ENCODE peak calls at places on chromosome 10, in nine cellular contexts. One of them, this sample, is unnamed.

GRCh38 chr10:49518982-49519578 is 19.8 kb downstream of the ERCC6 start:
- DNase-seq in heart right ventricle: no peak
- DNase-seq in iPS-NIHi11: peak
- DNase-seq in aorta: no peak
- DNase-seq in lower lobe of right lung: no peak
- DNase-seq in activated naive CD4-positive, alpha-beta T cell treated with Interleukin-2 at 50 U/mL for 16 hours: no peak
- DNase-seq in CD4-positive, alpha-beta memory T cell: peak
- DNase-seq in HCT116: peak
- DNase-seq in CD8-positive, alpha-beta memory T cell: peak
- DNase-seq in this sample: peak

GRCh38 chr10:71529203-71529537 is 132.4 kb downstream of the CDH23 start:
- DNase-seq in heart right ventricle: no peak
- DNase-seq in iPS-NIHi11: no peak
- DNase-seq in aorta: no peak
- DNase-seq in lower lobe of right lung: no peak
- DNase-seq in activated naive CD4-positive, alpha-beta T cell treated with Interleukin-2 at 50 U/mL for 16 hours: no peak
- DNase-seq in CD4-positive, alpha-beta memory T cell: no peak
- DNase-seq in HCT116: no peak
- DNase-seq in CD8-positive, alpha-beta memory T cell: no peak
- DNase-seq in this sample: no peak

GRCh38 chr10:111128331-111129167 is 51.7 kb downstream of the ADRA2A start:
- DNase-seq in heart right ventricle: no peak
- DNase-seq in iPS-NIHi11: peak
- DNase-seq in aorta: no peak
- DNase-seq in lower lobe of right lung: no peak
- DNase-seq in activated naive CD4-positive, alpha-beta T cell treated with Interleukin-2 at 50 U/mL for 16 hours: no peak
- DNase-seq in CD4-positive, alpha-beta memory T cell: no peak
- DNase-seq in HCT116: peak
- DNase-seq in CD8-positive, alpha-beta memory T cell: no peak
- DNase-seq in this sample: peak

GRCh38 chr10:30456262-30456661 is 22.3 kb downstream of the MAP3K8 start:
- DNase-seq in heart right ventricle: no peak
- DNase-seq in iPS-NIHi11: no peak
- DNase-seq in aorta: no peak
- DNase-seq in lower lobe of right lung: no peak
- DNase-seq in activated naive CD4-positive, alpha-beta T cell treated with Interleukin-2 at 50 U/mL for 16 hours: peak
- DNase-seq in CD4-positive, alpha-beta memory T cell: peak
- DNase-seq in HCT116: no peak
- DNase-seq in CD8-positive, alpha-beta memory T cell: peak
- DNase-seq in this sample: no peak

GRCh38 chr10:61733358-61733940 is 70.7 kb downstream of the CABCOCO1 start:
- DNase-seq in heart right ventricle: no peak
- DNase-seq in iPS-NIHi11: peak
- DNase-seq in aorta: no peak
- DNase-seq in lower lobe of right lung: no peak
- DNase-seq in activated naive CD4-positive, alpha-beta T cell treated with Interleukin-2 at 50 U/mL for 16 hours: peak
- DNase-seq in CD4-positive, alpha-beta memory T cell: peak
- DNase-seq in HCT116: peak
- DNase-seq in CD8-positive, alpha-beta memory T cell: no peak
- DNase-seq in this sample: peak

GRCh38 chr10:125343118-125343752 is 182.9 kb upstream of the CTBP2 start:
- DNase-seq in heart right ventricle: no peak
- DNase-seq in iPS-NIHi11: peak
- DNase-seq in aorta: no peak
- DNase-seq in lower lobe of right lung: no peak
- DNase-seq in activated naive CD4-positive, alpha-beta T cell treated with Interleukin-2 at 50 U/mL for 16 hours: no peak
- DNase-seq in CD4-positive, alpha-beta memory T cell: no peak
- DNase-seq in HCT116: peak
- DNase-seq in CD8-positive, alpha-beta memory T cell: no peak
- DNase-seq in this sample: peak

GRCh38 chr10:125120046-125120710 is 40.2 kb downstream of the CTBP2 start:
- DNase-seq in heart right ventricle: no peak
- DNase-seq in iPS-NIHi11: no peak
- DNase-seq in aorta: peak
- DNase-seq in lower lobe of right lung: no peak
- DNase-seq in activated naive CD4-positive, alpha-beta T cell treated with Interleukin-2 at 50 U/mL for 16 hours: no peak
- DNase-seq in CD4-positive, alpha-beta memory T cell: no peak
- DNase-seq in HCT116: no peak
- DNase-seq in CD8-positive, alpha-beta memory T cell: no peak
- DNase-seq in this sample: no peak

GRCh38 chr10:113399051-113399450 is 153.8 kb upstream of the HABP2 start:
- DNase-seq in heart right ventricle: no peak
- DNase-seq in iPS-NIHi11: no peak
- DNase-seq in aorta: no peak
- DNase-seq in lower lobe of right lung: no peak
- DNase-seq in activated naive CD4-positive, alpha-beta T cell treated with Interleukin-2 at 50 U/mL for 16 hours: no peak
- DNase-seq in CD4-positive, alpha-beta memory T cell: no peak
- DNase-seq in HCT116: no peak
- DNase-seq in CD8-positive, alpha-beta memory T cell: no peak
- DNase-seq in this sample: no peak

GRCh38 chr10:49691588-49691987 is 12.1 kb downstream of the C10orf53 start:
- DNase-seq in heart right ventricle: no peak
- DNase-seq in iPS-NIHi11: no peak
- DNase-seq in aorta: no peak
- DNase-seq in lower lobe of right lung: no peak
- DNase-seq in activated naive CD4-positive, alpha-beta T cell treated with Interleukin-2 at 50 U/mL for 16 hours: no peak
- DNase-seq in CD4-positive, alpha-beta memory T cell: no peak
- DNase-seq in HCT116: no peak
- DNase-seq in CD8-positive, alpha-beta memory T cell: no peak
- DNase-seq in this sample: no peak

GRCh38 chr10:70145666-70146488 is 623 bp downstream of the TYSND1 start:
- DNase-seq in heart right ventricle: peak
- DNase-seq in iPS-NIHi11: peak
- DNase-seq in aorta: peak
- DNase-seq in lower lobe of right lung: peak
- DNase-seq in activated naive CD4-positive, alpha-beta T cell treated with Interleukin-2 at 50 U/mL for 16 hours: peak
- DNase-seq in CD4-positive, alpha-beta memory T cell: peak
- DNase-seq in HCT116: no peak
- DNase-seq in CD8-positive, alpha-beta memory T cell: peak
- DNase-seq in this sample: peak

GRCh38 chr10:70683601-70684329 is 11.5 kb downstream of the ADAMTS14 start:
- DNase-seq in heart right ventricle: no peak
- DNase-seq in iPS-NIHi11: no peak
- DNase-seq in aorta: no peak
- DNase-seq in lower lobe of right lung: no peak
- DNase-seq in activated naive CD4-positive, alpha-beta T cell treated with Interleukin-2 at 50 U/mL for 16 hours: no peak
- DNase-seq in CD4-positive, alpha-beta memory T cell: no peak
- DNase-seq in HCT116: no peak
- DNase-seq in CD8-positive, alpha-beta memory T cell: no peak
- DNase-seq in this sample: no peak

GRCh38 chr10:116565533-116565932 is 19.8 kb downstream of the PNLIP start:
- DNase-seq in heart right ventricle: no peak
- DNase-seq in iPS-NIHi11: no peak
- DNase-seq in aorta: no peak
- DNase-seq in lower lobe of right lung: no peak
- DNase-seq in activated naive CD4-positive, alpha-beta T cell treated with Interleukin-2 at 50 U/mL for 16 hours: no peak
- DNase-seq in CD4-positive, alpha-beta memory T cell: no peak
- DNase-seq in HCT116: no peak
- DNase-seq in CD8-positive, alpha-beta memory T cell: no peak
- DNase-seq in this sample: no peak

GRCh38 chr10:76382381-76382851 is 951.0 kb downstream of the LRMDA start:
- DNase-seq in heart right ventricle: no peak
- DNase-seq in iPS-NIHi11: no peak
- DNase-seq in aorta: no peak
- DNase-seq in lower lobe of right lung: no peak
- DNase-seq in activated naive CD4-positive, alpha-beta T cell treated with Interleukin-2 at 50 U/mL for 16 hours: no peak
- DNase-seq in CD4-positive, alpha-beta memory T cell: no peak
- DNase-seq in HCT116: no peak
- DNase-seq in CD8-positive, alpha-beta memory T cell: no peak
- DNase-seq in this sample: no peak

GRCh38 chr10:72545511-72545910 is 80.4 kb downstream of the MICU1 start:
- DNase-seq in heart right ventricle: no peak
- DNase-seq in iPS-NIHi11: no peak
- DNase-seq in aorta: no peak
- DNase-seq in lower lobe of right lung: no peak
- DNase-seq in activated naive CD4-positive, alpha-beta T cell treated with Interleukin-2 at 50 U/mL for 16 hours: no peak
- DNase-seq in CD4-positive, alpha-beta memory T cell: no peak
- DNase-seq in HCT116: no peak
- DNase-seq in CD8-positive, alpha-beta memory T cell: no peak
- DNase-seq in this sample: no peak

GRCh38 chr10:36254191-36254590 is 612.1 kb upstream of the FZD8 start:
- DNase-seq in heart right ventricle: peak
- DNase-seq in iPS-NIHi11: no peak
- DNase-seq in aorta: peak
- DNase-seq in lower lobe of right lung: peak
- DNase-seq in activated naive CD4-positive, alpha-beta T cell treated with Interleukin-2 at 50 U/mL for 16 hours: no peak
- DNase-seq in CD4-positive, alpha-beta memory T cell: no peak
- DNase-seq in HCT116: no peak
- DNase-seq in CD8-positive, alpha-beta memory T cell: no peak
- DNase-seq in this sample: no peak

GRCh38 chr10:6647811-6648526 is 67.9 kb upstream of the PRKCQ start:
- DNase-seq in heart right ventricle: no peak
- DNase-seq in iPS-NIHi11: peak
- DNase-seq in aorta: no peak
- DNase-seq in lower lobe of right lung: peak
- DNase-seq in activated naive CD4-positive, alpha-beta T cell treated with Interleukin-2 at 50 U/mL for 16 hours: peak
- DNase-seq in CD4-positive, alpha-beta memory T cell: peak
- DNase-seq in HCT116: peak
- DNase-seq in CD8-positive, alpha-beta memory T cell: peak
- DNase-seq in this sample: peak

GRCh38 chr10:71241114-71241898 is 28.9 kb downstream of the UNC5B start:
- DNase-seq in heart right ventricle: peak
- DNase-seq in iPS-NIHi11: no peak
- DNase-seq in aorta: no peak
- DNase-seq in lower lobe of right lung: no peak
- DNase-seq in activated naive CD4-positive, alpha-beta T cell treated with Interleukin-2 at 50 U/mL for 16 hours: no peak
- DNase-seq in CD4-positive, alpha-beta memory T cell: no peak
- DNase-seq in HCT116: no peak
- DNase-seq in CD8-positive, alpha-beta memory T cell: no peak
- DNase-seq in this sample: no peak

GRCh38 chr10:72087392-72087968 is 871 bp downstream of the SPOCK2 start:
- DNase-seq in heart right ventricle: no peak
- DNase-seq in iPS-NIHi11: peak
- DNase-seq in aorta: no peak
- DNase-seq in lower lobe of right lung: no peak
- DNase-seq in activated naive CD4-positive, alpha-beta T cell treated with Interleukin-2 at 50 U/mL for 16 hours: peak
- DNase-seq in CD4-positive, alpha-beta memory T cell: peak
- DNase-seq in HCT116: no peak
- DNase-seq in CD8-positive, alpha-beta memory T cell: peak
- DNase-seq in this sample: peak

GRCh38 chr10:3951993-3952392 is 167.0 kb upstream of the KLF6 start:
- DNase-seq in heart right ventricle: peak
- DNase-seq in iPS-NIHi11: no peak
- DNase-seq in aorta: peak
- DNase-seq in lower lobe of right lung: no peak
- DNase-seq in activated naive CD4-positive, alpha-beta T cell treated with Interleukin-2 at 50 U/mL for 16 hours: no peak
- DNase-seq in CD4-positive, alpha-beta memory T cell: no peak
- DNase-seq in HCT116: no peak
- DNase-seq in CD8-positive, alpha-beta memory T cell: no peak
- DNase-seq in this sample: no peak

GRCh38 chr10:32650246-32650655 is 204.3 kb downstream of the CCDC7 start:
- DNase-seq in heart right ventricle: no peak
- DNase-seq in iPS-NIHi11: no peak
- DNase-seq in aorta: no peak
- DNase-seq in lower lobe of right lung: no peak
- DNase-seq in activated naive CD4-positive, alpha-beta T cell treated with Interleukin-2 at 50 U/mL for 16 hours: no peak
- DNase-seq in CD4-positive, alpha-beta memory T cell: peak
- DNase-seq in HCT116: no peak
- DNase-seq in CD8-positive, alpha-beta memory T cell: peak
- DNase-seq in this sample: no peak

GRCh38 chr10:71725998-71726672 is 6.6 kb upstream of the C10orf105 start:
- DNase-seq in heart right ventricle: no peak
- DNase-seq in iPS-NIHi11: peak
- DNase-seq in aorta: no peak
- DNase-seq in lower lobe of right lung: no peak
- DNase-seq in activated naive CD4-positive, alpha-beta T cell treated with Interleukin-2 at 50 U/mL for 16 hours: peak
- DNase-seq in CD4-positive, alpha-beta memory T cell: peak
- DNase-seq in HCT116: no peak
- DNase-seq in CD8-positive, alpha-beta memory T cell: peak
- DNase-seq in this sample: peak

GRCh38 chr10:80281784-80282505 is 7.5 kb downstream of the MAT1A start:
- DNase-seq in heart right ventricle: no peak
- DNase-seq in iPS-NIHi11: no peak
- DNase-seq in aorta: no peak
- DNase-seq in lower lobe of right lung: no peak
- DNase-seq in activated naive CD4-positive, alpha-beta T cell treated with Interleukin-2 at 50 U/mL for 16 hours: no peak
- DNase-seq in CD4-positive, alpha-beta memory T cell: no peak
- DNase-seq in HCT116: no peak
- DNase-seq in CD8-positive, alpha-beta memory T cell: no peak
- DNase-seq in this sample: no peak

GRCh38 chr10:81093056-81093455 is 555.4 kb downstream of the SH2D4B start:
- DNase-seq in heart right ventricle: no peak
- DNase-seq in iPS-NIHi11: no peak
- DNase-seq in aorta: no peak
- DNase-seq in lower lobe of right lung: no peak
- DNase-seq in activated naive CD4-positive, alpha-beta T cell treated with Interleukin-2 at 50 U/mL for 16 hours: no peak
- DNase-seq in CD4-positive, alpha-beta memory T cell: no peak
- DNase-seq in HCT116: no peak
- DNase-seq in CD8-positive, alpha-beta memory T cell: no peak
- DNase-seq in this sample: no peak

GRCh38 chr10:14009315-14010082 is 321.2 kb downstream of the FRMD4A start:
- DNase-seq in heart right ventricle: no peak
- DNase-seq in iPS-NIHi11: no peak
- DNase-seq in aorta: no peak
- DNase-seq in lower lobe of right lung: no peak
- DNase-seq in activated naive CD4-positive, alpha-beta T cell treated with Interleukin-2 at 50 U/mL for 16 hours: peak
- DNase-seq in CD4-positive, alpha-beta memory T cell: peak
- DNase-seq in HCT116: no peak
- DNase-seq in CD8-positive, alpha-beta memory T cell: peak
- DNase-seq in this sample: peak

GRCh38 chr10:97914171-97914836 is 64.7 kb downstream of the GOLGA7B start:
- DNase-seq in heart right ventricle: no peak
- DNase-seq in iPS-NIHi11: no peak
- DNase-seq in aorta: peak
- DNase-seq in lower lobe of right lung: peak
- DNase-seq in activated naive CD4-positive, alpha-beta T cell treated with Interleukin-2 at 50 U/mL for 16 hours: no peak
- DNase-seq in CD4-positive, alpha-beta memory T cell: no peak
- DNase-seq in HCT116: no peak
- DNase-seq in CD8-positive, alpha-beta memory T cell: no peak
- DNase-seq in this sample: no peak

GRCh38 chr10:36608251-36608650 is 517.1 kb upstream of the ANKRD30A start:
- DNase-seq in heart right ventricle: no peak
- DNase-seq in iPS-NIHi11: no peak
- DNase-seq in aorta: no peak
- DNase-seq in lower lobe of right lung: no peak
- DNase-seq in activated naive CD4-positive, alpha-beta T cell treated with Interleukin-2 at 50 U/mL for 16 hours: no peak
- DNase-seq in CD4-positive, alpha-beta memory T cell: no peak
- DNase-seq in HCT116: no peak
- DNase-seq in CD8-positive, alpha-beta memory T cell: no peak
- DNase-seq in this sample: no peak

GRCh38 chr10:43322769-43323168 is 48.7 kb upstream of the FXYD4 start:
- DNase-seq in heart right ventricle: peak
- DNase-seq in iPS-NIHi11: peak
- DNase-seq in aorta: peak
- DNase-seq in lower lobe of right lung: peak
- DNase-seq in activated naive CD4-positive, alpha-beta T cell treated with Interleukin-2 at 50 U/mL for 16 hours: peak
- DNase-seq in CD4-positive, alpha-beta memory T cell: peak
- DNase-seq in HCT116: no peak
- DNase-seq in CD8-positive, alpha-beta memory T cell: peak
- DNase-seq in this sample: peak

GRCh38 chr10:3136336-3136735 is 36.2 kb downstream of the PITRM1 start:
- DNase-seq in heart right ventricle: peak
- DNase-seq in iPS-NIHi11: no peak
- DNase-seq in aorta: no peak
- DNase-seq in lower lobe of right lung: no peak
- DNase-seq in activated naive CD4-positive, alpha-beta T cell treated with Interleukin-2 at 50 U/mL for 16 hours: no peak
- DNase-seq in CD4-positive, alpha-beta memory T cell: no peak
- DNase-seq in HCT116: no peak
- DNase-seq in CD8-positive, alpha-beta memory T cell: no peak
- DNase-seq in this sample: no peak

GRCh38 chr10:5812283-5813090 is 747 bp downstream of the GDI2 start:
- DNase-seq in heart right ventricle: peak
- DNase-seq in iPS-NIHi11: peak
- DNase-seq in aorta: peak
- DNase-seq in lower lobe of right lung: peak
- DNase-seq in activated naive CD4-positive, alpha-beta T cell treated with Interleukin-2 at 50 U/mL for 16 hours: peak
- DNase-seq in CD4-positive, alpha-beta memory T cell: peak
- DNase-seq in HCT116: no peak
- DNase-seq in CD8-positive, alpha-beta memory T cell: peak
- DNase-seq in this sample: peak

GRCh38 chr10:69716711-69717560 is 84.8 kb upstream of the COL13A1 start:
- DNase-seq in heart right ventricle: no peak
- DNase-seq in iPS-NIHi11: peak
- DNase-seq in aorta: peak
- DNase-seq in lower lobe of right lung: peak
- DNase-seq in activated naive CD4-positive, alpha-beta T cell treated with Interleukin-2 at 50 U/mL for 16 hours: peak
- DNase-seq in CD4-positive, alpha-beta memory T cell: peak
- DNase-seq in HCT116: peak
- DNase-seq in CD8-positive, alpha-beta memory T cell: peak
- DNase-seq in this sample: peak

GRCh38 chr10:84943541-84943940 is 615.2 kb downstream of the CCSER2 start:
- DNase-seq in heart right ventricle: no peak
- DNase-seq in iPS-NIHi11: no peak
- DNase-seq in aorta: no peak
- DNase-seq in lower lobe of right lung: no peak
- DNase-seq in activated naive CD4-positive, alpha-beta T cell treated with Interleukin-2 at 50 U/mL for 16 hours: no peak
- DNase-seq in CD4-positive, alpha-beta memory T cell: no peak
- DNase-seq in HCT116: no peak
- DNase-seq in CD8-positive, alpha-beta memory T cell: no peak
- DNase-seq in this sample: no peak

This sample was measured in Calu3.